ENCODE peak calls at places on chromosomes 11 and 22, in nine cellular contexts. One of them, this sample, is unnamed.

GRCh38 chr11:114077482-114078305 is 18.2 kb downstream of the ZBTB16 start:
- DNase-seq in heart right ventricle: no peak
- DNase-seq in CD4-positive, alpha-beta T cell: no peak
- DNase-seq in kidney: no peak
- DNase-seq in stimulated activated CD4-positive, alpha-beta T cell treated with anti-CD3 and anti-CD28 coated beads, Interleukin-12 subunit alpha, Interleukin-12 subunit beta, amount 100 ng/mL, for 4 hours: no peak
- DNase-seq in uterus: no peak
- DNase-seq in NCI-H2081: no peak
- DNase-seq in psoas muscle: peak; percentile 48
- DNase-seq in CD4-positive, CD25-positive, alpha-beta regulatory T cell: peak; percentile 39
- DNase-seq in this sample: no peak

GRCh38 chr11:12721816-12722604 is 47.8 kb downstream of the TEAD1 start:
- DNase-seq in heart right ventricle: no peak
- DNase-seq in kidney: no peak
- DNase-seq in NCI-H2081: peak; percentile 59
- DNase-seq in stimulated activated CD4-positive, alpha-beta T cell treated with anti-CD3 and anti-CD28 coated beads, Interleukin-12 subunit alpha, Interleukin-12 subunit beta, amount 100 ng/mL, for 4 hours: no peak
- DNase-seq in CD4-positive, CD25-positive, alpha-beta regulatory T cell: no peak
- DNase-seq in CD4-positive, alpha-beta T cell: no peak
- DNase-seq in psoas muscle: no peak
- DNase-seq in uterus: no peak
- DNase-seq in this sample: no peak

GRCh38 chr22:49320714-49321476 is 506.8 kb downstream of the BRD1 start:
- DNase-seq in NCI-H2081: no peak
- DNase-seq in uterus: no peak
- DNase-seq in psoas muscle: peak; percentile 18
- DNase-seq in CD4-positive, CD25-positive, alpha-beta regulatory T cell: no peak
- DNase-seq in kidney: peak; percentile 37
- DNase-seq in stimulated activated CD4-positive, alpha-beta T cell treated with anti-CD3 and anti-CD28 coated beads, Interleukin-12 subunit alpha, Interleukin-12 subunit beta, amount 100 ng/mL, for 4 hours: no peak
- DNase-seq in CD4-positive, alpha-beta T cell: no peak
- DNase-seq in heart right ventricle: no peak
- DNase-seq in this sample: no peak

GRCh38 chr11:56911312-56911711 is 77.4 kb upstream of the OR5AK2 start:
- DNase-seq in heart right ventricle: no peak
- DNase-seq in NCI-H2081: no peak
- DNase-seq in CD4-positive, CD25-positive, alpha-beta regulatory T cell: no peak
- DNase-seq in CD4-positive, alpha-beta T cell: no peak
- DNase-seq in uterus: no peak
- DNase-seq in stimulated activated CD4-positive, alpha-beta T cell treated with anti-CD3 and anti-CD28 coated beads, Interleukin-12 subunit alpha, Interleukin-12 subunit beta, amount 100 ng/mL, for 4 hours: no peak
- DNase-seq in kidney: no peak
- DNase-seq in psoas muscle: no peak
- DNase-seq in this sample: no peak

GRCh38 chr11:62343822-62344609 is 6.8 kb downstream of the ASRGL1 start:
- DNase-seq in CD4-positive, CD25-positive, alpha-beta regulatory T cell: no peak
- DNase-seq in heart right ventricle: no peak
- DNase-seq in psoas muscle: no peak
- DNase-seq in kidney: no peak
- DNase-seq in NCI-H2081: no peak
- DNase-seq in stimulated activated CD4-positive, alpha-beta T cell treated with anti-CD3 and anti-CD28 coated beads, Interleukin-12 subunit alpha, Interleukin-12 subunit beta, amount 100 ng/mL, for 4 hours: no peak
- DNase-seq in CD4-positive, alpha-beta T cell: no peak
- DNase-seq in uterus: no peak
- DNase-seq in this sample: no peak

GRCh38 chr11:1484716-1485503 is 1.7 kb downstream of the MOB2 start:
- DNase-seq in NCI-H2081: no peak
- DNase-seq in uterus: no peak
- DNase-seq in stimulated activated CD4-positive, alpha-beta T cell treated with anti-CD3 and anti-CD28 coated beads, Interleukin-12 subunit alpha, Interleukin-12 subunit beta, amount 100 ng/mL, for 4 hours: no peak
- DNase-seq in CD4-positive, alpha-beta T cell: no peak
- DNase-seq in kidney: peak; percentile 67
- DNase-seq in psoas muscle: peak; percentile 57
- DNase-seq in CD4-positive, CD25-positive, alpha-beta regulatory T cell: no peak
- DNase-seq in heart right ventricle: no peak
- DNase-seq in this sample: no peak

GRCh38 chr11:73189315-73189714 is 28.8 kb upstream of the P2RY2 start:
- DNase-seq in stimulated activated CD4-positive, alpha-beta T cell treated with anti-CD3 and anti-CD28 coated beads, Interleukin-12 subunit alpha, Interleukin-12 subunit beta, amount 100 ng/mL, for 4 hours: no peak
- DNase-seq in CD4-positive, CD25-positive, alpha-beta regulatory T cell: no peak
- DNase-seq in psoas muscle: no peak
- DNase-seq in kidney: peak; percentile 74
- DNase-seq in uterus: no peak
- DNase-seq in CD4-positive, alpha-beta T cell: no peak
- DNase-seq in NCI-H2081: no peak
- DNase-seq in heart right ventricle: peak; percentile 43
- DNase-seq in this sample: no peak

GRCh38 chr11:35785287-35786167 is 123.0 kb downstream of the TRIM44 start:
- DNase-seq in psoas muscle: no peak
- DNase-seq in CD4-positive, alpha-beta T cell: no peak
- DNase-seq in stimulated activated CD4-positive, alpha-beta T cell treated with anti-CD3 and anti-CD28 coated beads, Interleukin-12 subunit alpha, Interleukin-12 subunit beta, amount 100 ng/mL, for 4 hours: no peak
- DNase-seq in kidney: no peak
- DNase-seq in NCI-H2081: peak; percentile 19
- DNase-seq in CD4-positive, CD25-positive, alpha-beta regulatory T cell: peak; percentile 40
- DNase-seq in uterus: no peak
- DNase-seq in heart right ventricle: no peak
- DNase-seq in this sample: no peak

GRCh38 chr11:17457361-17458104 is 19.1 kb downstream of the ABCC8 start:
- DNase-seq in heart right ventricle: no peak
- DNase-seq in stimulated activated CD4-positive, alpha-beta T cell treated with anti-CD3 and anti-CD28 coated beads, Interleukin-12 subunit alpha, Interleukin-12 subunit beta, amount 100 ng/mL, for 4 hours: no peak
- DNase-seq in kidney: no peak
- DNase-seq in CD4-positive, CD25-positive, alpha-beta regulatory T cell: no peak
- DNase-seq in NCI-H2081: no peak
- DNase-seq in CD4-positive, alpha-beta T cell: no peak
- DNase-seq in psoas muscle: no peak
- DNase-seq in uterus: no peak
- DNase-seq in this sample: no peak

GRCh38 chr22:19478466-19479357 is at the start of gene UFD1:
- DNase-seq in psoas muscle: peak; percentile 96
- DNase-seq in uterus: peak; percentile 84
- DNase-seq in stimulated activated CD4-positive, alpha-beta T cell treated with anti-CD3 and anti-CD28 coated beads, Interleukin-12 subunit alpha, Interleukin-12 subunit beta, amount 100 ng/mL, for 4 hours: peak; percentile 73
- DNase-seq in CD4-positive, alpha-beta T cell: peak; percentile 79
- DNase-seq in NCI-H2081: peak; percentile 81
- DNase-seq in heart right ventricle: peak; percentile 86
- DNase-seq in kidney: peak; percentile 94
- DNase-seq in CD4-positive, CD25-positive, alpha-beta regulatory T cell: peak; percentile 88
- DNase-seq in this sample: peak; percentile 65

GRCh38 chr11:132898021-132898420 is 634.3 kb downstream of the OPCML start:
- DNase-seq in uterus: no peak
- DNase-seq in CD4-positive, CD25-positive, alpha-beta regulatory T cell: no peak
- DNase-seq in CD4-positive, alpha-beta T cell: no peak
- DNase-seq in psoas muscle: no peak
- DNase-seq in NCI-H2081: peak; percentile 61
- DNase-seq in kidney: no peak
- DNase-seq in heart right ventricle: no peak
- DNase-seq in stimulated activated CD4-positive, alpha-beta T cell treated with anti-CD3 and anti-CD28 coated beads, Interleukin-12 subunit alpha, Interleukin-12 subunit beta, amount 100 ng/mL, for 4 hours: no peak
- DNase-seq in this sample: no peak

GRCh38 chr11:134176284-134176683 is 47.5 kb downstream of the NCAPD3 start:
- DNase-seq in heart right ventricle: no peak
- DNase-seq in stimulated activated CD4-positive, alpha-beta T cell treated with anti-CD3 and anti-CD28 coated beads, Interleukin-12 subunit alpha, Interleukin-12 subunit beta, amount 100 ng/mL, for 4 hours: no peak
- DNase-seq in NCI-H2081: no peak
- DNase-seq in uterus: no peak
- DNase-seq in kidney: no peak
- DNase-seq in CD4-positive, CD25-positive, alpha-beta regulatory T cell: no peak
- DNase-seq in CD4-positive, alpha-beta T cell: no peak
- DNase-seq in psoas muscle: no peak
- DNase-seq in this sample: no peak

GRCh38 chr11:35126879-35127576 is 11.9 kb upstream of the CD44 start:
- DNase-seq in CD4-positive, alpha-beta T cell: no peak
- DNase-seq in psoas muscle: no peak
- DNase-seq in kidney: no peak
- DNase-seq in uterus: no peak
- DNase-seq in CD4-positive, CD25-positive, alpha-beta regulatory T cell: no peak
- DNase-seq in heart right ventricle: no peak
- DNase-seq in NCI-H2081: no peak
- DNase-seq in stimulated activated CD4-positive, alpha-beta T cell treated with anti-CD3 and anti-CD28 coated beads, Interleukin-12 subunit alpha, Interleukin-12 subunit beta, amount 100 ng/mL, for 4 hours: no peak
- DNase-seq in this sample: no peak

GRCh38 chr11:120941000-120941399 is 82.9 kb upstream of the TBCEL start:
- DNase-seq in CD4-positive, CD25-positive, alpha-beta regulatory T cell: no peak
- DNase-seq in NCI-H2081: no peak
- DNase-seq in kidney: no peak
- DNase-seq in heart right ventricle: no peak
- DNase-seq in uterus: no peak
- DNase-seq in CD4-positive, alpha-beta T cell: no peak
- DNase-seq in psoas muscle: no peak
- DNase-seq in stimulated activated CD4-positive, alpha-beta T cell treated with anti-CD3 and anti-CD28 coated beads, Interleukin-12 subunit alpha, Interleukin-12 subunit beta, amount 100 ng/mL, for 4 hours: no peak
- DNase-seq in this sample: no peak

GRCh38 chr11:28606930-28607329 is 498.7 kb downstream of the METTL15 start:
- DNase-seq in uterus: peak; percentile 42
- DNase-seq in CD4-positive, alpha-beta T cell: no peak
- DNase-seq in stimulated activated CD4-positive, alpha-beta T cell treated with anti-CD3 and anti-CD28 coated beads, Interleukin-12 subunit alpha, Interleukin-12 subunit beta, amount 100 ng/mL, for 4 hours: no peak
- DNase-seq in heart right ventricle: no peak
- DNase-seq in kidney: peak; percentile 83
- DNase-seq in psoas muscle: no peak
- DNase-seq in CD4-positive, CD25-positive, alpha-beta regulatory T cell: no peak
- DNase-seq in NCI-H2081: no peak
- DNase-seq in this sample: no peak

GRCh38 chr22:43295660-43296059 is 47.5 kb downstream of the SCUBE1 start:
- DNase-seq in stimulated activated CD4-positive, alpha-beta T cell treated with anti-CD3 and anti-CD28 coated beads, Interleukin-12 subunit alpha, Interleukin-12 subunit beta, amount 100 ng/mL, for 4 hours: no peak
- DNase-seq in psoas muscle: no peak
- DNase-seq in NCI-H2081: no peak
- DNase-seq in kidney: no peak
- DNase-seq in CD4-positive, CD25-positive, alpha-beta regulatory T cell: no peak
- DNase-seq in heart right ventricle: no peak
- DNase-seq in CD4-positive, alpha-beta T cell: no peak
- DNase-seq in uterus: no peak
- DNase-seq in this sample: no peak

GRCh38 chr11:28887681-28888080 is 779.5 kb downstream of the METTL15 start:
- DNase-seq in kidney: no peak
- DNase-seq in CD4-positive, alpha-beta T cell: no peak
- DNase-seq in psoas muscle: no peak
- DNase-seq in NCI-H2081: no peak
- DNase-seq in heart right ventricle: no peak
- DNase-seq in uterus: no peak
- DNase-seq in stimulated activated CD4-positive, alpha-beta T cell treated with anti-CD3 and anti-CD28 coated beads, Interleukin-12 subunit alpha, Interleukin-12 subunit beta, amount 100 ng/mL, for 4 hours: no peak
- DNase-seq in CD4-positive, CD25-positive, alpha-beta regulatory T cell: no peak
- DNase-seq in this sample: no peak

GRCh38 chr11:43511959-43512358 is 153.2 kb downstream of the TTC17 start:
- DNase-seq in psoas muscle: no peak
- DNase-seq in heart right ventricle: no peak
- DNase-seq in NCI-H2081: no peak
- DNase-seq in stimulated activated CD4-positive, alpha-beta T cell treated with anti-CD3 and anti-CD28 coated beads, Interleukin-12 subunit alpha, Interleukin-12 subunit beta, amount 100 ng/mL, for 4 hours: no peak
- DNase-seq in CD4-positive, CD25-positive, alpha-beta regulatory T cell: no peak
- DNase-seq in uterus: no peak
- DNase-seq in CD4-positive, alpha-beta T cell: no peak
- DNase-seq in kidney: no peak
- DNase-seq in this sample: no peak

GRCh38 chr11:35424157-35424945 is 5.0 kb upstream of the SLC1A2 start:
- DNase-seq in CD4-positive, alpha-beta T cell: no peak
- DNase-seq in stimulated activated CD4-positive, alpha-beta T cell treated with anti-CD3 and anti-CD28 coated beads, Interleukin-12 subunit alpha, Interleukin-12 subunit beta, amount 100 ng/mL, for 4 hours: no peak
- DNase-seq in psoas muscle: no peak
- DNase-seq in CD4-positive, CD25-positive, alpha-beta regulatory T cell: no peak
- DNase-seq in NCI-H2081: no peak
- DNase-seq in uterus: no peak
- DNase-seq in kidney: no peak
- DNase-seq in heart right ventricle: no peak
- DNase-seq in this sample: no peak

GRCh38 chr11:73625690-73626318 is 20.6 kb upstream of the PLEKHB1 start:
- DNase-seq in CD4-positive, alpha-beta T cell: peak; percentile 71
- DNase-seq in NCI-H2081: peak; percentile 77
- DNase-seq in uterus: peak; percentile 71
- DNase-seq in heart right ventricle: peak; percentile 79
- DNase-seq in CD4-positive, CD25-positive, alpha-beta regulatory T cell: peak; percentile 67
- DNase-seq in stimulated activated CD4-positive, alpha-beta T cell treated with anti-CD3 and anti-CD28 coated beads, Interleukin-12 subunit alpha, Interleukin-12 subunit beta, amount 100 ng/mL, for 4 hours: peak; percentile 60
- DNase-seq in psoas muscle: peak; percentile 77
- DNase-seq in kidney: peak; percentile 77
- DNase-seq in this sample: peak; percentile 78

GRCh38 chr11:125679397-125679796 is 1.2 kb downstream of the ACRV1 start:
- DNase-seq in CD4-positive, CD25-positive, alpha-beta regulatory T cell: peak; percentile 6
- DNase-seq in NCI-H2081: no peak
- DNase-seq in kidney: no peak
- DNase-seq in CD4-positive, alpha-beta T cell: no peak
- DNase-seq in uterus: no peak
- DNase-seq in stimulated activated CD4-positive, alpha-beta T cell treated with anti-CD3 and anti-CD28 coated beads, Interleukin-12 subunit alpha, Interleukin-12 subunit beta, amount 100 ng/mL, for 4 hours: no peak
- DNase-seq in heart right ventricle: no peak
- DNase-seq in psoas muscle: no peak
- DNase-seq in this sample: no peak

This sample was measured in neural crest cell.